ENCODE peak calls at places on chromosomes 3 and 15, in seven cellular contexts. One of them, this sample, is unnamed.

GRCh38 chr3:20186600-20187004 is 596 bp upstream of the SGO1 start:
- DNase-seq in GM12878: no peak
- DNase-seq in H1: no peak
- DNase-seq in SK-N-SH: peak
- DNase-seq in endothelial cell of umbilical vein: no peak
- DNase-seq in K562: no peak
- DNase-seq in HCT116: no peak
- DNase-seq in this sample: no peak

GRCh38 chr15:63401078-63401477 is 19.4 kb upstream of the CA12 start:
- DNase-seq in K562: no peak
- DNase-seq in endothelial cell of umbilical vein: no peak
- DNase-seq in GM12878: no peak
- DNase-seq in H1: no peak
- DNase-seq in SK-N-SH: no peak
- DNase-seq in HCT116: no peak
- DNase-seq in this sample: no peak

GRCh38 chr3:4980229-4981159 is 1.3 kb downstream of the BHLHE40 start:
- DNase-seq in SK-N-SH: peak
- DNase-seq in HCT116: peak
- DNase-seq in H1: peak
- DNase-seq in K562: peak
- DNase-seq in endothelial cell of umbilical vein: peak
- DNase-seq in GM12878: peak
- DNase-seq in this sample: peak

GRCh38 chr15:101307048-101307896 is 12.2 kb upstream of the SNRPA1 start:
- DNase-seq in SK-N-SH: peak
- DNase-seq in H1: peak
- DNase-seq in endothelial cell of umbilical vein: no peak
- DNase-seq in HCT116: no peak
- DNase-seq in GM12878: no peak
- DNase-seq in K562: no peak
- DNase-seq in this sample: no peak

GRCh38 chr3:128786434-128787020 is 60.5 kb downstream of the RAB7A start:
- DNase-seq in SK-N-SH: no peak
- DNase-seq in HCT116: no peak
- DNase-seq in endothelial cell of umbilical vein: peak
- DNase-seq in K562: no peak
- DNase-seq in H1: no peak
- DNase-seq in GM12878: no peak
- DNase-seq in this sample: no peak

GRCh38 chr15:47293763-47294162 is 423.5 kb upstream of the SEMA6D start:
- DNase-seq in HCT116: no peak
- DNase-seq in K562: no peak
- DNase-seq in H1: no peak
- DNase-seq in SK-N-SH: no peak
- DNase-seq in GM12878: no peak
- DNase-seq in endothelial cell of umbilical vein: no peak
- DNase-seq in this sample: no peak

GRCh38 chr15:69843927-69844326 is 253.8 kb downstream of the TLE3 start:
- DNase-seq in H1: no peak
- DNase-seq in GM12878: no peak
- DNase-seq in endothelial cell of umbilical vein: no peak
- DNase-seq in HCT116: no peak
- DNase-seq in SK-N-SH: no peak
- DNase-seq in K562: no peak
- DNase-seq in this sample: no peak

GRCh38 chr3:171807806-171808205 is 2.5 kb downstream of the PLD1 start:
- DNase-seq in K562: no peak
- DNase-seq in GM12878: no peak
- DNase-seq in H1: no peak
- DNase-seq in SK-N-SH: no peak
- DNase-seq in HCT116: no peak
- DNase-seq in endothelial cell of umbilical vein: no peak
- DNase-seq in this sample: peak

GRCh38 chr3:197394464-197395321 is 96.3 kb upstream of the DLG1 start:
- DNase-seq in K562: peak
- DNase-seq in SK-N-SH: peak
- DNase-seq in H1: no peak
- DNase-seq in endothelial cell of umbilical vein: peak
- DNase-seq in HCT116: peak
- DNase-seq in GM12878: peak
- DNase-seq in this sample: no peak

GRCh38 chr3:34969513-34969912 is 669.8 kb upstream of the ARPP21 start:
- DNase-seq in HCT116: no peak
- DNase-seq in H1: no peak
- DNase-seq in endothelial cell of umbilical vein: no peak
- DNase-seq in K562: no peak
- DNase-seq in GM12878: no peak
- DNase-seq in SK-N-SH: no peak
- DNase-seq in this sample: no peak

GRCh38 chr3:158863247-158863646 is 61.4 kb downstream of the MFSD1 start:
- DNase-seq in HCT116: no peak
- DNase-seq in SK-N-SH: no peak
- DNase-seq in K562: no peak
- DNase-seq in H1: no peak
- DNase-seq in endothelial cell of umbilical vein: no peak
- DNase-seq in GM12878: no peak
- DNase-seq in this sample: no peak

GRCh38 chr3:11136871-11137626 is 17.2 kb upstream of the HRH1 start:
- DNase-seq in endothelial cell of umbilical vein: peak
- DNase-seq in GM12878: no peak
- DNase-seq in HCT116: peak
- DNase-seq in SK-N-SH: peak
- DNase-seq in K562: peak
- DNase-seq in H1: no peak
- DNase-seq in this sample: peak

GRCh38 chr15:64209680-64210334 is 47.0 kb upstream of the PPIB start:
- DNase-seq in GM12878: peak
- DNase-seq in SK-N-SH: peak
- DNase-seq in endothelial cell of umbilical vein: peak
- DNase-seq in HCT116: peak
- DNase-seq in K562: peak
- DNase-seq in H1: no peak
- DNase-seq in this sample: peak

GRCh38 chr3:67090472-67090871 is 92.4 kb downstream of the KBTBD8 start:
- DNase-seq in GM12878: no peak
- DNase-seq in HCT116: no peak
- DNase-seq in endothelial cell of umbilical vein: peak
- DNase-seq in H1: no peak
- DNase-seq in K562: no peak
- DNase-seq in SK-N-SH: no peak
- DNase-seq in this sample: no peak

GRCh38 chr3:174937488-174937887 is 78.4 kb downstream of the NAALADL2 start:
- DNase-seq in GM12878: no peak
- DNase-seq in HCT116: no peak
- DNase-seq in SK-N-SH: no peak
- DNase-seq in K562: no peak
- DNase-seq in endothelial cell of umbilical vein: no peak
- DNase-seq in H1: no peak
- DNase-seq in this sample: no peak

GRCh38 chr3:146337991-146338390 is 87.1 kb upstream of the PLSCR4 start:
- DNase-seq in endothelial cell of umbilical vein: no peak
- DNase-seq in H1: no peak
- DNase-seq in GM12878: no peak
- DNase-seq in K562: no peak
- DNase-seq in HCT116: no peak
- DNase-seq in SK-N-SH: no peak
- DNase-seq in this sample: no peak

GRCh38 chr3:148847351-148847750 is 17.7 kb upstream of the CPA3 start:
- DNase-seq in K562: no peak
- DNase-seq in H1: no peak
- DNase-seq in endothelial cell of umbilical vein: no peak
- DNase-seq in SK-N-SH: no peak
- DNase-seq in HCT116: no peak
- DNase-seq in GM12878: no peak
- DNase-seq in this sample: no peak

GRCh38 chr3:17841190-17841828 is 98.9 kb upstream of the TBC1D5 start:
- DNase-seq in HCT116: peak
- DNase-seq in K562: peak
- DNase-seq in GM12878: peak
- DNase-seq in endothelial cell of umbilical vein: peak
- DNase-seq in H1: peak
- DNase-seq in SK-N-SH: peak
- DNase-seq in this sample: peak

GRCh38 chr3:46903341-46904302 is 26.1 kb downstream of the PTH1R start:
- DNase-seq in H1: no peak
- DNase-seq in GM12878: no peak
- DNase-seq in HCT116: no peak
- DNase-seq in endothelial cell of umbilical vein: peak
- DNase-seq in K562: peak
- DNase-seq in SK-N-SH: no peak
- DNase-seq in this sample: no peak

GRCh38 chr3:140501770-140502364 is 176.0 kb upstream of the TRIM42 start:
- DNase-seq in GM12878: no peak
- DNase-seq in HCT116: no peak
- DNase-seq in K562: no peak
- DNase-seq in SK-N-SH: no peak
- DNase-seq in endothelial cell of umbilical vein: no peak
- DNase-seq in H1: no peak
- DNase-seq in this sample: no peak

GRCh38 chr3:190382082-190382481 is 5.9 kb upstream of the CLDN16 start:
- DNase-seq in HCT116: no peak
- DNase-seq in K562: no peak
- DNase-seq in endothelial cell of umbilical vein: no peak
- DNase-seq in SK-N-SH: no peak
- DNase-seq in H1: no peak
- DNase-seq in GM12878: no peak
- DNase-seq in this sample: no peak

GRCh38 chr15:78766041-78766440 is 45.2 kb downstream of the ADAMTS7 start:
- DNase-seq in SK-N-SH: no peak
- DNase-seq in endothelial cell of umbilical vein: no peak
- DNase-seq in HCT116: no peak
- DNase-seq in H1: no peak
- DNase-seq in K562: no peak
- DNase-seq in GM12878: no peak
- DNase-seq in this sample: no peak

GRCh38 chr15:70833897-70834765 is 19.8 kb downstream of the LARP6 start:
- DNase-seq in K562: no peak
- DNase-seq in H1: no peak
- DNase-seq in HCT116: peak
- DNase-seq in SK-N-SH: no peak
- DNase-seq in GM12878: no peak
- DNase-seq in endothelial cell of umbilical vein: peak
- DNase-seq in this sample: peak

GRCh38 chr3:184546252-184546651 is 15.3 kb upstream of the EPHB3 start:
- DNase-seq in endothelial cell of umbilical vein: no peak
- DNase-seq in SK-N-SH: no peak
- DNase-seq in GM12878: no peak
- DNase-seq in H1: no peak
- DNase-seq in K562: no peak
- DNase-seq in HCT116: no peak
- DNase-seq in this sample: no peak

GRCh38 chr3:124770341-124771082 is 40.3 kb downstream of the UMPS start:
- DNase-seq in K562: no peak
- DNase-seq in HCT116: no peak
- DNase-seq in endothelial cell of umbilical vein: no peak
- DNase-seq in GM12878: no peak
- DNase-seq in H1: no peak
- DNase-seq in SK-N-SH: peak
- DNase-seq in this sample: no peak

GRCh38 chr3:9947025-9947995 is 4.9 kb downstream of the PRRT3 start:
- DNase-seq in GM12878: no peak
- DNase-seq in K562: no peak
- DNase-seq in SK-N-SH: peak
- DNase-seq in HCT116: peak
- DNase-seq in H1: peak
- DNase-seq in endothelial cell of umbilical vein: peak
- DNase-seq in this sample: peak

GRCh38 chr3:188294823-188295487 is 141.0 kb downstream of the LPP start:
- DNase-seq in endothelial cell of umbilical vein: peak
- DNase-seq in HCT116: peak
- DNase-seq in GM12878: no peak
- DNase-seq in SK-N-SH: no peak
- DNase-seq in K562: no peak
- DNase-seq in H1: no peak
- DNase-seq in this sample: peak

DNA sequence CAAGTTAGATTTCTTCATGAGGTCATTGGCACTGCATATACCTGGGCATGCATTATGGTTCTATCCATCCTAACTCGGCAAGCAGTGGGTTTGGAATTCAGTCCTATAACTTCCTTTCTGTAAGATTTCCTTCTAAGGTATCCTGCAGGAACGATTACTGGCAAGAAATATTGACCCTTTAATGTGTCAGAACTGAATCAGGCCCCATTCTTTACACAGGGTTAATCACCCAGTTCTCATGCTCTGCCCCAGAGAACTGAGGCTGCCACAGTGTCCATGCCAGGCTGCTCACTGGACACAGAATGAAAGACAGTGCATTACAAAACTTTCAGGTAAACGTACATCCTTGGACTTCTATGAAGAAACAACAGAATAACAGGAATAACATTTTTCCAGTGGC is 108.9 kb downstream of the RPL22L1 start:
- DNase-seq in H1: no peak
- DNase-seq in HCT116: no peak
- DNase-seq in endothelial cell of umbilical vein: no peak
- DNase-seq in K562: no peak
- DNase-seq in SK-N-SH: no peak
- DNase-seq in GM12878: no peak
- DNase-seq in this sample: no peak
- H2AFZ ChIP-seq in H1: no peak
- H2AFZ ChIP-seq in HCT116: no peak
- H2AFZ ChIP-seq in endothelial cell of umbilical vein: no peak
- H2AFZ ChIP-seq in K562: peak
- H2AFZ ChIP-seq in SK-N-SH: no peak
- H2AFZ ChIP-seq in GM12878: no peak
- H2AFZ ChIP-seq in this sample: no peak

DNA sequence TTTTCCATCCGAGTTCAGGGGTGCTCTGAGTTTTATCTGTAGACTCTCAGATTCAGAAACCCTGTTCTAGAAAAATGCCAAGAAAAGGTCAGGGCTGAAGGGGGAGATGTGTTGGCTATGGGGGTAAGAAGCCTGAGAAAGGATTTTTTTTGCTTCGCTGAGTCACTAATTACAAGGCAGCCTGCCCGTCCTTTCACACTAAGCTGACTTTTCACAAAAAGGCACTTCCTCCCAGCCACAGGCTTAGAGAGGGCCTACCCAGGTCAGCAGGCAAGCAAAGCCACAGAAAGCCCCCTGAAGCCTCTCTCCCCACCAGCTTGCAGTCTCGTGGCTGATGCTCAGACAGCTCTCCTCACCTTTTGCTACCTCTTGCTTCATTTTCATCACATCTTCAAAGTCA is 192.6 kb upstream of the PRICKLE2 start:
- DNase-seq in HCT116: no peak
- DNase-seq in endothelial cell of umbilical vein: no peak
- DNase-seq in H1: no peak
- DNase-seq in SK-N-SH: no peak
- DNase-seq in GM12878: peak
- DNase-seq in K562: no peak
- DNase-seq in this sample: no peak
- TF ChIP-seq MAX in HCT116: no peak
- TF ChIP-seq MAX in endothelial cell of umbilical vein: no peak
- TF ChIP-seq MAX in H1: no peak
- TF ChIP-seq MAX in SK-N-SH: no peak
- TF ChIP-seq MAX in GM12878: no peak
- TF ChIP-seq MAX in K562: no peak
- TF ChIP-seq MAX in this sample: no peak

GRCh38 chr15:83289160-83289559 is 4.7 kb upstream of the BNC1 start:
- DNase-seq in K562: no peak
- DNase-seq in H1: no peak
- DNase-seq in SK-N-SH: no peak
- DNase-seq in HCT116: no peak
- DNase-seq in GM12878: no peak
- DNase-seq in endothelial cell of umbilical vein: no peak
- DNase-seq in this sample: no peak
- H2AFZ ChIP-seq in K562: no peak
- H2AFZ ChIP-seq in H1: no peak
- H2AFZ ChIP-seq in SK-N-SH: no peak
- H2AFZ ChIP-seq in HCT116: no peak
- H2AFZ ChIP-seq in GM12878: no peak
- H2AFZ ChIP-seq in endothelial cell of umbilical vein: no peak
- H2AFZ ChIP-seq in this sample: no peak

GRCh38 chr3:141782386-141782932 is 19.3 kb downstream of the GRK7 start:
- DNase-seq in K562: no peak
- DNase-seq in SK-N-SH: no peak
- DNase-seq in HCT116: peak
- DNase-seq in H1: no peak
- DNase-seq in endothelial cell of umbilical vein: peak
- DNase-seq in GM12878: no peak
- DNase-seq in this sample: no peak
- TF ChIP-seq MAX in K562: no peak
- TF ChIP-seq MAX in SK-N-SH: no peak
- TF ChIP-seq MAX in HCT116: no peak
- TF ChIP-seq MAX in H1: no peak
- TF ChIP-seq MAX in endothelial cell of umbilical vein: no peak
- TF ChIP-seq MAX in GM12878: no peak
- TF ChIP-seq MAX in this sample: no peak

This sample was measured in HepG2.